ENCODE peak calls at places on chromosomes 7 and 10, in ten cellular contexts. F is fibroblast of pulmonary artery; J is mammary epithelial cell; Y is left ventricle myocardium inferior; T is lower lobe of right lung; B is CD8-positive, alpha-beta T cell; V is psoas muscle; A is kidney; C is tibial nerve; S is uterus. M is an unnamed sample.

GRCh38 chr7:158613481-158613880 is 25.9 kb upstream of the PTPRN2 start:
- DNase-seq in F (peak; percentile 6), J (no peak), Y (no peak), T (no peak), B (no peak), V (no peak), A (no peak), C (no peak), S (no peak), M (no peak)

GRCh38 chr7:6162650-6163366 is 109.6 kb downstream of the CYTH3 start:
- DNase-seq in F (no peak), J (no peak), Y (no peak), T (no peak), B (no peak), V (no peak), A (no peak), C (no peak), S (no peak), M (no peak)

GRCh38 chr7:117034851-117035462 is 81.7 kb downstream of the ST7 start:
- DNase-seq in F (peak; percentile 71), J (no peak), Y (no peak), T (no peak), B (no peak), V (no peak), A (no peak), C (no peak), S (no peak), M (no peak)

GRCh38 chr10:4083509-4084003 is 298.5 kb upstream of the KLF6 start:
- DNase-seq in F (peak; percentile 82), J (no peak), Y (no peak), T (no peak), B (no peak), V (no peak), A (no peak), C (no peak), S (peak; percentile 54), M (no peak)

GRCh38 chr7:82975811-82976468 is 186.7 kb downstream of the PCLO start:
- DNase-seq in F (no peak), J (peak; percentile 55), Y (no peak), T (no peak), B (no peak), V (no peak), A (no peak), C (no peak), S (no peak), M (no peak)

GRCh38 chr10:132546567-132547420 is 9.2 kb downstream of the INPP5A start:
- DNase-seq in F (no peak), J (no peak), Y (peak; percentile 18), T (no peak), B (no peak), V (peak; percentile 45), A (peak; percentile 93), C (no peak), S (no peak), M (no peak)

GRCh38 chr7:36970551-36971514 is 246.5 kb upstream of the AOAH start:
- DNase-seq in F (no peak), J (no peak), Y (no peak), T (no peak), B (no peak), V (no peak), A (no peak), C (no peak), S (no peak), M (no peak)

GRCh38 chr7:128161466-128162125 is 79.5 kb upstream of the LEP start:
- DNase-seq in F (no peak), J (peak; percentile 62), Y (no peak), T (no peak), B (no peak), V (no peak), A (no peak), C (no peak), S (no peak), M (no peak)

GRCh38 chr7:26508481-26508880 is 216.8 kb downstream of the SNX10 start:
- DNase-seq in F (no peak), J (peak; percentile 4), Y (no peak), T (no peak), B (no peak), V (no peak), A (no peak), C (no peak), S (no peak), M (no peak)

GRCh38 chr10:52776471-52776903 is 3.9 kb upstream of the MBL2 start:
- DNase-seq in F (no peak), J (no peak), Y (no peak), T (no peak), B (no peak), V (no peak), A (no peak), C (no peak), S (no peak), M (no peak)

GRCh38 chr10:12369982-12370381 is 20.6 kb downstream of the CAMK1D start:
- DNase-seq in F (no peak), J (no peak), Y (no peak), T (no peak), B (no peak), V (no peak), A (no peak), C (no peak), S (no peak), M (no peak)

GRCh38 chr7:129569811-129570215 is 41.7 kb upstream of the NRF1 start:
- DNase-seq in F (peak; percentile 60), J (peak; percentile 91), Y (no peak), T (no peak), B (no peak), V (no peak), A (no peak), C (no peak), S (no peak), M (peak; percentile 37)

GRCh38 chr7:95141755-95142154 is 182.6 kb downstream of the PON1 start:
- DNase-seq in F (peak; percentile 20), J (peak; percentile 3), Y (no peak), T (no peak), B (no peak), V (no peak), A (no peak), C (no peak), S (no peak), M (no peak)

GRCh38 chr10:45023426-45023825 is 22.7 kb downstream of the ZNF22 start:
- DNase-seq in F (no peak), J (no peak), Y (no peak), T (no peak), B (no peak), V (no peak), A (no peak), C (no peak), S (no peak), M (no peak)

GRCh38 chr10:76036962-76037361 is 605.5 kb downstream of the LRMDA start:
- DNase-seq in F (no peak), J (peak; percentile 65), Y (no peak), T (no peak), B (no peak), V (no peak), A (no peak), C (no peak), S (no peak), M (no peak)

GRCh38 chr7:156616269-156617202 is 24.0 kb upstream of the RNF32 start:
- DNase-seq in F (no peak), J (no peak), Y (no peak), T (no peak), B (no peak), V (no peak), A (peak; percentile 67), C (no peak), S (no peak), M (no peak)
- TF ChIP-seq CTCF in F (no peak), J (no peak), Y (no peak), T (no peak), B (no peak), V (no peak), A (no peak), C (no peak), S (no peak), M (no peak)

GRCh38 chr7:24800667-24801066 is 43.4 kb upstream of the GSDME start:
- DNase-seq in F (no peak), J (no peak), Y (no peak), T (no peak), B (no peak), V (no peak), A (no peak), C (no peak), S (no peak), M (no peak)

GRCh38 chr7:24797270-24797669 is 40.0 kb upstream of the GSDME start:
- DNase-seq in F (no peak), J (no peak), Y (no peak), T (no peak), B (no peak), V (no peak), A (no peak), C (no peak), S (no peak), M (no peak)

GRCh38 chr7:24800073-24800472 is 42.8 kb upstream of the GSDME start:
- DNase-seq in F (no peak), J (no peak), Y (no peak), T (no peak), B (no peak), V (no peak), A (no peak), C (no peak), S (no peak), M (no peak)

DNA sequence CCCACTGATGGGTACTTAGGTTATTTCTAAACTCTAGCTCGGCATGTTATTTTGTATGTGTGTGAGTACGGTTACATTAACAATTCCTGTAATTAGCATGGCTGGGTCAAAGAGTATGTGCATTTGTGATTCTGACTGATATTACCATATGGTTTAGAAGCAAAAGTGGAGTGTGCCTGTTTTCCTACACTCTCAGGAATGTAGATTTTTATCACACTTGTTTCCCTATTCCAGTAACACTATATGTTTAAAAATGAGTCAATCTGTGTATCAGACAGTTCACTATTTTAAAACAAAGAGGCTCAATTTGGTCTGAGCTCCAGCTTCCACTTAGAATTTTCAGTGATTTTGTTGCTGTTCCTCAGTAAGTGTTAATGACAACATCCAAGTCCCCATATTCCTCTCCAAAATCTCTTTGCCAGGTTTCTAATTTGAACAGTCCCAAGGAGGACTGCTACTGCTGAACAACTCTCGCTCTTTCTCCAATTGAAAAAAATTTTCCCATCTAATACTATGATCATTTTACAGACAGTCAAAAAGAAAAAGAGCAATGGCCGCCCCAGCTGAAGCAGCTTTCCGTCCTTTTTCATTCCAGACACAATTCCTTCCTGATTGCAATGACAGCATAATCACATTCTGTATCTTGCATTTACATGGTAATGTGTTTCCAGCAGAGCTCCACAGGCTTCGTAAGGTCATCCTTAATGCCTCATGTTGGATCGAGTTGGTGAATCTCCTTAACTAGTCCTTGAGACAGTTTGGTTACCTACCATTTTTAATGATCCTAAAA is 44.8 kb upstream of the GSDME start:
- DNase-seq in F (no peak), J (no peak), Y (no peak), T (no peak), B (no peak), V (no peak), A (no peak), C (no peak), S (no peak), M (no peak)
- H3K4me3 ChIP-seq in F (no peak overlapping the region), J (no peak overlapping the region), Y (no peak overlapping the region), T (no peak overlapping the region), B (no peak overlapping the region), V (no peak overlapping the region), A (no peak overlapping the region), C (no peak overlapping the region), S (no peak overlapping the region), M (no peak overlapping the region)

GRCh38 chr7:100607111-100607510 is 4.9 kb downstream of the PCOLCE start:
- DNase-seq in F (no peak), J (no peak), Y (no peak), T (no peak), B (no peak), V (no peak), A (no peak), C (no peak), S (no peak), M (no peak)
- TF ChIP-seq CTCF in F (no peak), J (no peak), Y (no peak), T (no peak), B (no peak), V (no peak), A (no peak), C (no peak), S (no peak), M (no peak)

GRCh38 chr7:114007391-114007790 is 88.6 kb upstream of the PPP1R3A start:
- DNase-seq in F (peak; percentile 7), J (no peak), Y (no peak), T (no peak), B (no peak), V (no peak), A (no peak), C (no peak), S (no peak), M (no peak)
- H3K4me3 ChIP-seq in F (no peak overlapping the region), J (no peak overlapping the region), Y (no peak overlapping the region), T (no peak overlapping the region), B (no peak overlapping the region), V (no peak overlapping the region), A (no peak overlapping the region), C (no peak overlapping the region), S (no peak overlapping the region), M (no peak overlapping the region)